ENCODE peak calls at places on chromosomes 6 and 20, in six cellular contexts. V is ovary, D is HFF-Myc, O is left lung, Q is Caco-2, U is AG10803. H is an unnamed sample.
A peak's percentile ranks its signal among the peaks of the same experiment; 100 is the strongest.

GRCh38 chr20:31822421-31823330 is 3.5 kb downstream of the MYLK2 start:
- DNase-seq in V (peak; percentile 78), D (no peak), O (peak; percentile 95), Q (peak; percentile 80), U (peak; percentile 54), H (peak; percentile 72)

GRCh38 chr20:9993133-9993532 is 41.7 kb upstream of the ANKEF1 start:
- DNase-seq in V (no peak), D (no peak), O (no peak), Q (no peak), U (no peak), H (no peak)

GRCh38 chr6:71489736-71490135 is 201.1 kb downstream of the OGFRL1 start:
- DNase-seq in V (no peak), D (peak; percentile 51), O (no peak), Q (peak; percentile 91), U (peak; percentile 94), H (peak; percentile 92)

GRCh38 chr6:52213127-52213526 is 27.0 kb downstream of the IL17A start:
- DNase-seq in V (no peak), D (no peak), O (no peak), Q (no peak), U (no peak), H (no peak)

GRCh38 chr6:82712826-82713225 is 349.2 kb downstream of the TPBG start:
- DNase-seq in V (no peak), D (no peak), O (no peak), Q (no peak), U (no peak), H (peak; percentile 8)

GRCh38 chr20:6704132-6704861 is 63.2 kb upstream of the BMP2 start:
- DNase-seq in V (no peak), D (no peak), O (no peak), Q (peak; percentile 89), U (peak; percentile 64), H (peak; percentile 64)

GRCh38 chr6:167079853-167080297 is 43.0 kb upstream of the CCR6 start:
- DNase-seq in V (no peak), D (no peak), O (no peak), Q (no peak), U (no peak), H (no peak)

GRCh38 chr6:75393806-75394205 is 99.8 kb downstream of the FILIP1 start:
- DNase-seq in V (no peak), D (no peak), O (no peak), Q (no peak), U (no peak), H (no peak)

GRCh38 chr20:19451591-19452295 is 239.3 kb downstream of the SLC24A3 start:
- DNase-seq in V (no peak), D (no peak), O (no peak), Q (no peak), U (no peak), H (no peak)

GRCh38 chr20:34473262-34473883 is 42.8 kb upstream of the DYNLRB1 start:
- DNase-seq in V (peak; percentile 28), D (peak; percentile 25), O (no peak), Q (peak; percentile 88), U (peak; percentile 38), H (peak; percentile 74)

GRCh38 chr20:62887147-62887859 is 25.7 kb upstream of the TCFL5 start:
- DNase-seq in V (no peak), D (no peak), O (no peak), Q (no peak), U (peak; percentile 83), H (peak; percentile 66)

GRCh38 chr20:37202267-37202943 is 23.1 kb upstream of the MROH8 start:
- DNase-seq in V (peak; percentile 59), D (peak; percentile 85), O (no peak), Q (peak; percentile 74), U (peak; percentile 98), H (peak; percentile 96)

GRCh38 chr6:44257007-44257752 is at the start of gene SLC35B2:
- DNase-seq in V (peak; percentile 79), D (no peak), O (peak; percentile 91), Q (peak; percentile 82), U (peak; percentile 68), H (peak; percentile 56)

GRCh38 chr6:143401060-143401426 is 49.5 kb downstream of the ADAT2 start:
- DNase-seq in V (no peak), D (no peak), O (no peak), Q (no peak), U (no peak), H (no peak)

GRCh38 chr6:134299236-134299635 is 18.7 kb downstream of the SGK1 start:
- DNase-seq in V (no peak), D (no peak), O (no peak), Q (peak; percentile 36), U (peak; percentile 9), H (peak; percentile 95)

GRCh38 chr20:671252-672030 is 4.2 kb downstream of the SCRT2 start:
- DNase-seq in V (no peak), D (no peak), O (no peak), Q (no peak), U (no peak), H (no peak)

GRCh38 chr6:54095740-54096139 is 15.5 kb upstream of the MLIP start:
- DNase-seq in V (no peak), D (no peak), O (no peak), Q (no peak), U (no peak), H (no peak)

GRCh38 chr20:25223765-25224720 is 23.8 kb upstream of the PYGB start:
- DNase-seq in V (no peak), D (no peak), O (no peak), Q (no peak), U (no peak), H (no peak)
- H3K4me3 ChIP-seq in V (no peak overlapping the region), D (no peak overlapping the region), O (no peak overlapping the region), Q (no peak overlapping the region), U (no peak overlapping the region), H (no peak overlapping the region)

DNA sequence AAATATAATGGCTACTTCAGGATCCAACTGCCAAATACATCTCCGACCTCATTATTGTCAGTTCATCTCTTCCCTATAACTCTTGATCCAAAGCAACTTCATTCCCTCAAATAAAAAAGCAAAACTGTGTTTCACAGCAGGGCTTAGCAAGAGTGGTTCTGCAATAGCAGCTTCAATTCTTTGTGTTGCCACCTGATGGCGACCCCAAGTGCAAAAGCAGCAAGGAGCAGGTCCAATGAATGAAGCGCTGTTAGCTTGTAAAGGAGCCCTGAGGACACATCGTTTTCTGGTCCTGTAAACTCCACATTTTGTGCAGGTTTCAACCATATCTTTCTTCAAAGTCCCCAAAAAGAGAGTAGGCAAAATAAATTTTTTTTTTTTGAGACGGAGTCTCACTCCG is 19.6 kb downstream of the RTN4IP1 start:
- DNase-seq in V (no peak), D (no peak), O (no peak), Q (peak; percentile 54), U (no peak), H (peak; percentile 24)
- TF ChIP-seq CTCF in V (no peak), D (peak; percentile 17), O (no peak), Q (peak; percentile 51), U (peak; percentile 38), H (peak; percentile 39)

GRCh38 chr6:149484733-149485700 is at the start of gene ZC3H12D:
- DNase-seq in V (no peak), D (peak; percentile 75), O (peak; percentile 87), Q (peak; percentile 83), U (peak; percentile 16), H (peak; percentile 49)
- H3K4me3 ChIP-seq in V (no peak within 1 kb of the TSS), D (no peak within 1 kb of the TSS), O (peak within 1 kb of the TSS; percentile 20), Q (peak within 1 kb of the TSS; percentile 28), U (no peak within 1 kb of the TSS), H (no peak within 1 kb of the TSS)

GRCh38 chr6:2852921-2853322 is 11.3 kb upstream of the SERPINB1 start:
- DNase-seq in V (no peak), D (no peak), O (no peak), Q (no peak), U (no peak), H (no peak)

GRCh38 chr6:2854394-2854982 is 12.8 kb upstream of the SERPINB1 start:
- DNase-seq in V (no peak), D (no peak), O (no peak), Q (no peak), U (peak; percentile 32), H (no peak)

GRCh38 chr6:2852514-2852855 is 10.8 kb upstream of the SERPINB1 start:
- DNase-seq in V (no peak), D (no peak), O (no peak), Q (no peak), U (no peak), H (no peak)

GRCh38 chr6:2855061-2855519 is 13.4 kb upstream of the SERPINB1 start:
- DNase-seq in V (no peak), D (no peak), O (no peak), Q (no peak), U (no peak), H (no peak)

GRCh38 chr6:2853766-2854393 is 12.2 kb upstream of the SERPINB1 start:
- DNase-seq in V (peak; percentile 61), D (no peak), O (no peak), Q (no peak), U (peak; percentile 82), H (peak; percentile 73)
- TF ChIP-seq CTCF in V (no peak), D (peak; percentile 16), O (no peak), Q (peak; percentile 18), U (peak; percentile 61), H (peak; percentile 46)

DNA sequence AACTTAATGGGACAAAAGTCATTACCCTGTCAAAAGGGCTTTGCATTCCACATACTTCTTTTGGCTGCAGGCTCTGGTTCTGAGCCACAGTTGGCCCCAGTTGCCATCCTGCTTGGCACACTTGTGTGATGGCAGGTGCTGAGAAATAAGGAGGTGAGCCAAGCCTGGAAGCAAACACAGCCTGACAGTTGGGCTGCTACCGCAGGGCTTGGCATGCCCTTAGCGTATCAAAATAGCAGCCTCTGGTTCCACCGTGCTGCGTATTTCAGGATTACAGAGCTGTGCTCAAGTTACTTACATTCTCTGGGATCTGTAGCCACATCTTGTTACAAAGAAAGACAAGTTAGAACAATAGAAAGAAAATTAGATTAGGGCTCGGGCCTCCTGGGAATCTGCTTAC is 11.1 kb downstream of the MTHFD1L start:
- DNase-seq in V (no peak), D (no peak), O (no peak), Q (no peak), U (peak; percentile 62), H (peak; percentile 89)
- H3K4me3 ChIP-seq in V (no peak overlapping the region), D (no peak overlapping the region), O (no peak overlapping the region), Q (no peak overlapping the region), U (no peak overlapping the region), H (no peak overlapping the region)

DNA sequence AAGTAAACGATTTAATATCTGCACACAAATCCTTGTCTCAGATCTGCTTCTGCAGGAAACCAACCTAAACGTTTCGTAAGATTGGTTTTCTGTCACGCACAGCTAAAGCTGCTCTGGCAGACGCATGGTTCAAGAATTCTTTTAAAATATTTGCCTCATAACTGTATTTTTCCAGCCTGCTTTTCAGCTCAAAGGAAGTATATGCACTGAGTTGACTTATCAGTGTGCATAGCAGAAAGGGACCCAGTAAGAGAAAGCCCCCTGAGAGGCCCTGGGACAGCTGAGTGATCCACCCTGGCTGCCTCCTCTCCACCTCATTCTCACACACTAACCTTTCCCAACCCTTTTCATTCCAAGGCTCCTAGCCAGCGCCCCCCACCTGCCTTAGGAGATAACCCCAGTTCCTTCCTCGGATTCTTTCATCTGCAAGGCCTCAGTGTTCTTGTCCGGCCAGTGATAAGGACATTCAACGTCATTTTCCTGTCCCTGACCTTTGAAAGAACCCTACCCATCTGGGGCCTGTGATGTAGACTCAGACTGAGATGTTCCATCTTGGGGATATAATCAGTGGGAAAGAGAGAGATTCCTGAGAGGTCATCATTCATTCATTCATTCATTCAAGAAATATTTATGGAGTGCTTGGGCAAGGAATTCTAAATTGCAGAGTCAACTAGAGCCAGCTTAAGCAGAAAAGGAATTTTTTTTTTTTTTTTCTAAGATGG is 22.4 kb upstream of the SLC9A8 start:
- DNase-seq in V (peak; percentile 67), D (no peak), O (no peak), Q (peak; percentile 96), U (peak; percentile 88), H (peak; percentile 86)
- TF ChIP-seq CTCF in V (no peak), D (no peak), O (no peak), Q (peak; percentile 41), U (no peak), H (no peak)

H was measured in fibroblast of the aortic adventitia.